ENCODE peak calls at places on chromosomes 11 and 22, in seven cellular contexts. One of them, this sample, is unnamed.

GRCh38 chr11:69301491-69302401 is 7.8 kb downstream of the MYEOV start:
- DNase-seq in neuronal stem cell: no peak
- DNase-seq in mesendoderm: peak
- DNase-seq in H9: no peak
- DNase-seq in mesenchymal stem cell: peak
- DNase-seq in IMR-90: peak
- DNase-seq in trophoblast cell: peak
- DNase-seq in this sample: no peak

GRCh38 chr11:120225372-120225909 is 14.5 kb upstream of the POU2F3 start:
- DNase-seq in H9: no peak
- DNase-seq in IMR-90: no peak
- DNase-seq in neuronal stem cell: no peak
- DNase-seq in mesenchymal stem cell: no peak
- DNase-seq in mesendoderm: no peak
- DNase-seq in trophoblast cell: no peak
- DNase-seq in this sample: no peak

GRCh38 chr11:76210920-76211851 is 4.9 kb upstream of the WNT11 start:
- DNase-seq in neuronal stem cell: no peak
- DNase-seq in H9: no peak
- DNase-seq in trophoblast cell: no peak
- DNase-seq in IMR-90: no peak
- DNase-seq in mesendoderm: no peak
- DNase-seq in mesenchymal stem cell: no peak
- DNase-seq in this sample: no peak

GRCh38 chr11:44484211-44484610 is 81.3 kb upstream of the CD82 start:
- DNase-seq in mesendoderm: peak
- DNase-seq in H9: peak
- DNase-seq in IMR-90: peak
- DNase-seq in neuronal stem cell: no peak
- DNase-seq in trophoblast cell: no peak
- DNase-seq in mesenchymal stem cell: peak
- DNase-seq in this sample: no peak

GRCh38 chr11:16758382-16759024 is 20.1 kb downstream of the C11orf58 start:
- DNase-seq in mesenchymal stem cell: no peak
- DNase-seq in neuronal stem cell: no peak
- DNase-seq in trophoblast cell: no peak
- DNase-seq in H9: no peak
- DNase-seq in IMR-90: no peak
- DNase-seq in mesendoderm: no peak
- DNase-seq in this sample: no peak

GRCh38 chr22:39241632-39242388 is 3.0 kb downstream of the PDGFB start:
- DNase-seq in H9: no peak
- DNase-seq in neuronal stem cell: no peak
- DNase-seq in mesendoderm: no peak
- DNase-seq in trophoblast cell: peak
- DNase-seq in IMR-90: no peak
- DNase-seq in mesenchymal stem cell: no peak
- DNase-seq in this sample: no peak

GRCh38 chr22:47236718-47237117 is 474.3 kb downstream of the TBC1D22A start:
- DNase-seq in neuronal stem cell: no peak
- DNase-seq in mesenchymal stem cell: no peak
- DNase-seq in IMR-90: no peak
- DNase-seq in mesendoderm: no peak
- DNase-seq in trophoblast cell: no peak
- DNase-seq in H9: no peak
- DNase-seq in this sample: no peak

GRCh38 chr22:48947636-48948035 is 880.0 kb downstream of the BRD1 start:
- DNase-seq in H9: no peak
- DNase-seq in mesendoderm: no peak
- DNase-seq in mesenchymal stem cell: no peak
- DNase-seq in neuronal stem cell: no peak
- DNase-seq in IMR-90: no peak
- DNase-seq in trophoblast cell: no peak
- DNase-seq in this sample: no peak

GRCh38 chr22:19940536-19941364 is 822 bp upstream of the COMT start:
- DNase-seq in mesendoderm: no peak
- DNase-seq in H9: no peak
- DNase-seq in neuronal stem cell: no peak
- DNase-seq in IMR-90: no peak
- DNase-seq in trophoblast cell: no peak
- DNase-seq in mesenchymal stem cell: no peak
- DNase-seq in this sample: no peak

GRCh38 chr11:86414032-86414431 is 39.3 kb downstream of the CCDC81 start:
- DNase-seq in mesenchymal stem cell: no peak
- DNase-seq in trophoblast cell: no peak
- DNase-seq in mesendoderm: no peak
- DNase-seq in neuronal stem cell: no peak
- DNase-seq in H9: no peak
- DNase-seq in IMR-90: no peak
- DNase-seq in this sample: no peak
- H2AK5ac ChIP-seq in mesenchymal stem cell: no peak
- H2AK5ac ChIP-seq in trophoblast cell: no peak
- H2AK5ac ChIP-seq in mesendoderm: no peak
- H2AK5ac ChIP-seq in neuronal stem cell: no peak
- H2AK5ac ChIP-seq in H9: no peak
- H2AK5ac ChIP-seq in IMR-90: no peak
- H2AK5ac ChIP-seq in this sample: no peak

GRCh38 chr11:72816404-72816990 is 2.3 kb downstream of the ATG16L2 start:
- DNase-seq in trophoblast cell: peak
- DNase-seq in IMR-90: peak
- DNase-seq in mesendoderm: no peak
- DNase-seq in H9: no peak
- DNase-seq in neuronal stem cell: no peak
- DNase-seq in mesenchymal stem cell: no peak
- DNase-seq in this sample: no peak
- H2AK5ac ChIP-seq in trophoblast cell: peak
- H2AK5ac ChIP-seq in IMR-90: peak
- H2AK5ac ChIP-seq in mesendoderm: no peak
- H2AK5ac ChIP-seq in H9: no peak
- H2AK5ac ChIP-seq in neuronal stem cell: peak
- H2AK5ac ChIP-seq in mesenchymal stem cell: no peak
- H2AK5ac ChIP-seq in this sample: no peak

GRCh38 chr22:35404176-35404575 is 4.2 kb downstream of the MCM5 start:
- DNase-seq in trophoblast cell: no peak
- DNase-seq in neuronal stem cell: no peak
- DNase-seq in IMR-90: no peak
- DNase-seq in mesenchymal stem cell: no peak
- DNase-seq in mesendoderm: no peak
- DNase-seq in H9: no peak
- DNase-seq in this sample: no peak
- H2AK5ac ChIP-seq in trophoblast cell: no peak
- H2AK5ac ChIP-seq in neuronal stem cell: no peak
- H2AK5ac ChIP-seq in IMR-90: no peak
- H2AK5ac ChIP-seq in mesenchymal stem cell: no peak
- H2AK5ac ChIP-seq in mesendoderm: no peak
- H2AK5ac ChIP-seq in H9: no peak
- H2AK5ac ChIP-seq in this sample: no peak

DNA sequence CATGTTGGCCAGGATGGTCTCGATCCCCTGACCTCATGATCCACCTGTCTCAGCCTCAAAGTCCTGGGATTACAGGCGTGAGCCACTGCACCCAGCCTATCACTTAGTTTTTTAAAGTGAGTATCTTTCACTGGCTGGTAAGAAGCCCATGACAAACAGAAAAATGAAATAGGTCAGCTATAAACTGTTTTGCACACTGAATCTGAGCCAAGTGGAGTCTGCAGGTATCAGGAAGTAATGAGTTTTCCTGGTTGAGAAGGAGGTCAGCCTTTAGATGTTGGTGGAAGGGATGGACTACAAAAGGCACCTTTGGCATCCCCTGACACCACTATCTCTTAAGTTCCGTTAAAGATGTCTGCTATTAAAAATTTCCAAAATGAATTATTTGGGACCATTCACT is 345.1 kb downstream of the AASDHPPT start:
- DNase-seq in neuronal stem cell: no peak
- DNase-seq in IMR-90: no peak
- DNase-seq in H9: no peak
- DNase-seq in mesendoderm: no peak
- DNase-seq in mesenchymal stem cell: no peak
- DNase-seq in trophoblast cell: no peak
- DNase-seq in this sample: no peak
- H2AK5ac ChIP-seq in neuronal stem cell: no peak
- H2AK5ac ChIP-seq in IMR-90: no peak
- H2AK5ac ChIP-seq in H9: no peak
- H2AK5ac ChIP-seq in mesendoderm: no peak
- H2AK5ac ChIP-seq in mesenchymal stem cell: no peak
- H2AK5ac ChIP-seq in trophoblast cell: no peak
- H2AK5ac ChIP-seq in this sample: no peak

GRCh38 chr11:113370634-113371033 is 16.9 kb upstream of the ANKK1 start:
- DNase-seq in H9: no peak
- DNase-seq in IMR-90: no peak
- DNase-seq in mesenchymal stem cell: no peak
- DNase-seq in mesendoderm: no peak
- DNase-seq in trophoblast cell: no peak
- DNase-seq in neuronal stem cell: no peak
- DNase-seq in this sample: no peak
- H2AK5ac ChIP-seq in H9: no peak
- H2AK5ac ChIP-seq in IMR-90: no peak
- H2AK5ac ChIP-seq in mesenchymal stem cell: no peak
- H2AK5ac ChIP-seq in mesendoderm: no peak
- H2AK5ac ChIP-seq in trophoblast cell: no peak
- H2AK5ac ChIP-seq in neuronal stem cell: no peak
- H2AK5ac ChIP-seq in this sample: no peak